ENCODE peak calls at places on chromosomes 1 and 21, in four cellular contexts. V is cardiac septum, X is NCI-H1417, H is T-cell. D is an unnamed sample.

GRCh38 chr1:119477710-119478109 is 29.3 kb upstream of the HSD3B1 start:
- DNase-seq in X (no peak), H (no peak), V (no peak), D (no peak)

GRCh38 chr1:113046569-113046968 is 26.4 kb upstream of the LRIG2 start:
- DNase-seq in X (no peak), H (no peak), V (no peak), D (no peak)

GRCh38 chr1:158017800-158018595 is 24.6 kb downstream of the KIRREL1 start:
- DNase-seq in X (no peak), H (no peak), V (no peak), D (no peak)

GRCh38 chr1:208557695-208558094 is 313.5 kb upstream of the PLXNA2 start:
- DNase-seq in X (no peak), H (no peak), V (no peak), D (no peak)

GRCh38 chr1:91891969-91892368 is 6.0 kb upstream of the TGFBR3 start:
- DNase-seq in X (no peak), H (no peak), V (no peak), D (no peak)

GRCh38 chr21:35168702-35169101 is 119.6 kb upstream of the RUNX1 start:
- DNase-seq in X (no peak), V (no peak), H (no peak), D (no peak)

GRCh38 chr1:162360237-162360873 is 16.3 kb downstream of the SPATA46 start:
- DNase-seq in V (peak), X (no peak), H (no peak), D (no peak)

GRCh38 chr1:43868741-43869067 is 64.9 kb upstream of the ARTN start:
- DNase-seq in H (no peak), V (no peak), X (no peak), D (no peak)

GRCh38 chr1:19926296-19927129 is 3.1 kb upstream of the PLA2G2E start:
- DNase-seq in H (no peak), X (no peak), V (no peak), D (no peak)

GRCh38 chr1:201513498-201514243 is 6.7 kb upstream of the CSRP1 start:
- DNase-seq in V (no peak), H (no peak), X (no peak), D (no peak)

GRCh38 chr1:243708210-243708609 is 141.8 kb downstream of the AKT3 start:
- DNase-seq in V (no peak), X (no peak), H (no peak), D (no peak)

GRCh38 chr1:46298387-46298786 is 5.0 kb downstream of the LRRC41 start:
- DNase-seq in H (no peak), V (no peak), X (no peak), D (no peak)

GRCh38 chr21:36446296-36446695 is 33.6 kb downstream of the CLDN14 start:
- DNase-seq in V (no peak), H (no peak), X (no peak), D (no peak)

GRCh38 chr1:154440031-154440430 is 34.9 kb downstream of the IL6R start:
- DNase-seq in V (no peak), X (no peak), H (no peak), D (no peak)

GRCh38 chr1:29668761-29669487 is 432.6 kb downstream of the PTPRU start:
- DNase-seq in H (no peak), X (no peak), V (no peak), D (no peak)

GRCh38 chr21:35411434-35411833 is 362.3 kb upstream of the RUNX1 start:
- DNase-seq in H (no peak), V (no peak), X (no peak), D (no peak)

GRCh38 chr1:7019510-7019909 is 234.3 kb downstream of the CAMTA1 start:
- DNase-seq in X (peak), H (no peak), V (no peak), D (no peak)

GRCh38 chr1:36858553-36858952 is 175.8 kb downstream of the GRIK3 start:
- DNase-seq in X (no peak), H (no peak), V (no peak), D (no peak)

GRCh38 chr1:181166377-181167196 is 78.1 kb downstream of the IER5 start:
- DNase-seq in X (peak), V (no peak), H (peak), D (peak)

D was measured in T-helper 1 cell.